ENCODE peak calls at places on chromosomes 12 and 14, in six cellular contexts. O, G, J, I, S and E are unnamed samples.

GRCh38 chr12:123142948-123143752 is 7.7 kb downstream of the PITPNM2 start:
- DNase-seq in S (no peak), J (no peak), I (no peak), O (peak), G (peak), E (peak)

GRCh38 chr12:79547044-79547734 is 143.6 kb downstream of the PAWR start:
- DNase-seq in J (no peak), O (no peak), I (no peak), G (no peak), S (no peak), E (peak)

GRCh38 chr14:71290301-71290700 is 383.0 kb downstream of the PCNX1 start:
- DNase-seq in J (no peak), I (no peak), G (no peak), S (no peak), O (no peak), E (peak)

GRCh38 chr14:68939893-68940613 is 39.0 kb downstream of the ACTN1 start:
- DNase-seq in G (peak), O (no peak), J (peak), I (no peak), S (no peak), E (peak)

GRCh38 chr12:132603240-132604107 is 6.9 kb downstream of the LRCOL1 start:
- DNase-seq in J (no peak), G (no peak), O (no peak), I (no peak), S (no peak), E (no peak)

GRCh38 chr14:87491816-87492215 is 501.2 kb downstream of the GALC start:
- DNase-seq in J (no peak), O (no peak), G (no peak), I (no peak), S (no peak), E (no peak)

GRCh38 chr14:71720978-71721624 is 211.1 kb upstream of the RGS6 start:
- DNase-seq in S (peak), O (no peak), G (no peak), I (peak), J (peak), E (peak)

GRCh38 chr12:51832708-51833107 is 15.8 kb downstream of the FIGNL2 start:
- DNase-seq in O (no peak), G (no peak), J (no peak), I (no peak), S (no peak), E (no peak)

GRCh38 chr12:18224745-18225144 is 36.6 kb upstream of the PIK3C2G start:
- DNase-seq in G (no peak), J (no peak), S (peak), I (no peak), O (no peak), E (peak)

GRCh38 chr12:11812558-11813421 is 163.3 kb downstream of the ETV6 start:
- DNase-seq in I (no peak), O (peak), G (no peak), J (no peak), S (peak), E (peak)